ENCODE peak calls at places on chromosomes 12 and 14, in eight cellular contexts. A is psoas muscle, Y is HepG2, B is Panc1, O is A549, E is tibial artery, X is endodermal cell, P is lower lobe of right lung. C is an unnamed sample.

GRCh38 chr12:15435597-15435996 is 113.3 kb downstream of the PTPRO start:
- DNase-seq in A (no peak), Y (no peak), B (no peak), O (no peak), E (no peak), X (no peak), P (no peak), C (no peak)

GRCh38 chr14:68548194-68549056 is 244.4 kb downstream of the ZFP36L1 start:
- DNase-seq in A (peak), Y (no peak), B (no peak), O (peak), E (peak), X (peak), P (peak), C (peak)

GRCh38 chr12:124603910-124604775 is 36.7 kb upstream of the NCOR2 start:
- DNase-seq in A (no peak), Y (no peak), B (no peak), O (no peak), E (no peak), X (no peak), P (no peak), C (no peak)

GRCh38 chr12:115412821-115413220 is 728.8 kb upstream of the TBX3 start:
- DNase-seq in A (no peak), Y (no peak), B (no peak), O (no peak), E (no peak), X (no peak), P (no peak), C (no peak)

GRCh38 chr14:23398348-23398747 is 9.7 kb downstream of the MYH6 start:
- DNase-seq in A (no peak), Y (no peak), B (no peak), O (no peak), E (no peak), X (no peak), P (no peak), C (no peak)

GRCh38 chr12:90909069-90909676 is 45.8 kb downstream of the CCER1 start:
- DNase-seq in A (no peak), Y (peak), B (peak), O (peak), E (no peak), X (peak), P (no peak), C (peak)

GRCh38 chr14:104732355-104732804 is 8.4 kb downstream of the ADSS1 start:
- DNase-seq in A (peak), Y (no peak), B (no peak), O (peak), E (peak), X (no peak), P (peak), C (peak)

GRCh38 chr12:53939141-53940108 is 794 bp downstream of the HOXC13 start:
- DNase-seq in A (no peak), Y (peak), B (no peak), O (peak), E (no peak), X (peak), P (no peak), C (peak)

DNA sequence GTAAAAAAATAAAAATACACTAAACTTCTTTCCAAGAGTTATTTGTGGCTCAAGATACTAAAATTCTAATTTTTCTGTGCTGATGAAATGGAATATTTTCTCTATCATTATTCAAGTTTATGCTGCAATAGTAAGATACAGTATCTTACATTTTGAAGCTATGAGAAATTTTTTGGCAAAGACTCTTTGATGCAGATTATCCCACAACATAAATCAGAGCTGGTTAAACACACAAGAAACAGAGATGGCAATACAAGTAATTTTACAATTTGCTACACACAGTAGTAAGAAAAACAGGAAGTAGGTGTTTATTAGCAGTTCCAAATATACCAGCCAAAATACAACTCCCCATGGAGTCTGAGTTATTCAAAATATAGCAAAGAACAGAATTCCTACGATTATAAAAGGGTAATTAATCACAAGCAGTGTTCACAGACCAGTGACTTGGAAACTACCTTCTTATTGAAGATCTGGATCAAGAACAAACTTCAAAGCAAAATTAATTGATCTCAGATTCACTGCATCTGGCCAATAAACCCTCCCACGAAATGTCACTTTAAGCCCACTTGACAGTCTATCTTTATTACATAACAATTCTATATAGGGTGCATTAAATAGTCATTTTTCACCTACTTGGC is 84.0 kb downstream of the BMP4 start:
- DNase-seq in A (no peak), Y (no peak), B (no peak), O (no peak), E (no peak), X (no peak), P (no peak), C (no peak)
- H3K27ac ChIP-seq in A (no peak), Y (no peak), B (no peak), O (no peak), E (no peak), X (no peak), P (no peak), C (no peak)

DNA sequence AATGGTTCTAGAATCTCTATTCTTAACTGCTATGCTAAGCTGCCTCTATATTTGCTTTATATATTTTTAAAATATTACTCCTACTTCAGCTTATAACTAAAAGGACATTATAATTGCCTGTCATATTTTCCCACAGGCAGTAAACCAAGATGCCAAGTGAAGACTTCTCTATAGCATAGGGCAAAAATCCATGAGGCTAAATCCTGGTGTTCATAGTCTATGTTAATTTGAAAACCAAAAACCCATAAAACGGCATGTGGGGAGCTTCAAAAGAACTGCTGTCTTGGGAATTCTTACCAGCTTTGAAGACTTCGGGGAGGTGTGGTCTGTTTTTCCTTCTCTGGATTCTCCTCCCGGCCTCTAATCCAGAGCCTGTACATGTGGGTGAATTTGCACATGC is 62.0 kb upstream of the IFNG-AS1 start:
- DNase-seq in A (no peak), Y (no peak), B (no peak), O (no peak), E (no peak), X (no peak), P (no peak), C (no peak)
- TF ChIP-seq CTCF in A (no peak), Y (no peak), B (no peak), O (no peak), E (no peak), X (no peak), P (no peak), C (no peak)

GRCh38 chr14:50023671-50024490 is 92.5 kb downstream of the VCPKMT start:
- DNase-seq in A (no peak), Y (no peak), B (no peak), O (peak), E (peak), X (no peak), P (no peak), C (peak)

GRCh38 chr14:50020799-50021198 is 95.6 kb downstream of the VCPKMT start:
- DNase-seq in A (no peak), Y (no peak), B (no peak), O (no peak), E (no peak), X (no peak), P (no peak), C (no peak)

GRCh38 chr14:50022661-50023060 is 93.7 kb downstream of the VCPKMT start:
- DNase-seq in A (no peak), Y (no peak), B (no peak), O (no peak), E (no peak), X (no peak), P (no peak), C (no peak)

GRCh38 chr14:50020184-50020583 is 96.2 kb downstream of the VCPKMT start:
- DNase-seq in A (no peak), Y (no peak), B (no peak), O (no peak), E (no peak), X (no peak), P (no peak), C (no peak)

DNA sequence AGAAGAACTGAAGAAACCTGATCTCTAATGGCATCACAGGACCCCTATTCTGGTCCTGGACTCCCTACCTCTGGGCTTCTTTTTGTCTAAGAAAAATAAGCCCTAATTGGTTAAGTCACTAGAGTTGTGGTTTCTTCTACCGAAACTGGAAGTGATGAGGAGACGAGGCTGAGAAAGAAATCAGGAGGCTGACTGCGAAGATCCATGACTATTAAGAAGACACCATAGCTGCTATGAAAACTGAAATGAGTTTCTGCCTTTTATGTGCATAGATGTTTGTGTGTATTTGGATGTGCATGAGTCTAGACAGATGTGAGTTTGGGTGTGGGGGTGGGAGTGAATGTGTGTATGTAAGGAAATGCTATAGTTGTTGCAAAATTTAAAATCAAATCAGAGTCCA is 95.1 kb downstream of the VCPKMT start:
- DNase-seq in A (no peak), Y (no peak), B (no peak), O (no peak), E (no peak), X (no peak), P (no peak), C (no peak)
- H3K27ac ChIP-seq in A (no peak), Y (no peak), B (no peak), O (no peak), E (peak), X (no peak), P (no peak), C (no peak)

DNA sequence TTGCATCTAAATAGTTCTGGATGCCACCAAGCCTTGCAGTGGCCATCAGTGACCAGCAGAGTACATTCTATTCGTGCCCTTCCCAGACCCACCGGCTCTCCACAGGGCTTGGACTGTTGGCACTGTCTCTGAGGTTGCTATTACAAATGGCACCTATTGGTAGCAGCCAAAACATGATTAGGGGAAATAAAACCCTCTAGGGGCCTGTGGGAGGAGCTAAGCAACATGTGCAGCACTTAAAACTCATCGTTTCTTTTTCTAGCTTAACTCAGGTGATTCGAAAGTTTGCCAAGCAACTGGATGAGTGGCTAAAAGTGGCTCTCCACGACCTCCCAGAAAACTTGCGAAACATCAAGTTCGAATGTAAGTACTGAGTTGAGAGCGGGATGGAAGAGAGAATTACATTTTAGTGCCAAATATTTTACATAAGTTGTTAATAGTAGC is 65.4 kb upstream of the RIC8B start:
- DNase-seq in A (no peak), Y (no peak), B (no peak), O (peak), E (no peak), X (peak), P (peak), C (no peak)
- TF ChIP-seq CTCF in A (no peak), Y (no peak), B (no peak), O (no peak), E (no peak), X (peak), P (no peak), C (no peak)

GRCh38 chr14:61950340-61950739 is 188.1 kb downstream of the SNAPC1 start:
- DNase-seq in A (no peak), Y (no peak), B (no peak), O (no peak), E (no peak), X (no peak), P (no peak), C (no peak)
- H3K27ac ChIP-seq in A (no peak), Y (no peak), B (no peak), O (no peak), E (no peak), X (no peak), P (no peak), C (no peak)

GRCh38 chr14:73644531-73645247 is at the start of gene DNAL1:
- DNase-seq in A (peak), Y (peak), B (peak), O (peak), E (peak), X (peak), P (peak), C (peak)
- TF ChIP-seq CTCF in A (no peak), Y (no peak), B (no peak), O (no peak), E (no peak), X (no peak), P (no peak), C (no peak)

GRCh38 chr14:90523544-90523943 is 126.7 kb downstream of the CALM1 start:
- DNase-seq in A (no peak), Y (no peak), B (no peak), O (no peak), E (no peak), X (no peak), P (peak), C (no peak)
- H3K27ac ChIP-seq in A (no peak), Y (no peak), B (no peak), O (peak), E (peak), X (no peak), P (no peak), C (no peak)